ENCODE peak calls at places on chromosomes 11 and 22, in nine cellular contexts. T is lung, Z is SJSA1, W is fibroblast of lung, M is SK-N-SH, K is brain microvascular endothelial cell, S is left ventricle myocardium inferior, E is endodermal cell, I is PC-3. N is an unnamed sample. For H3K36me3, the result is how much of the 10 kb centered on the place peaks cover.

GRCh38 chr22:20298803-20299735 is 20.8 kb downstream of the DGCR6L start:
- DNase-seq in T (peak), E (peak), I (peak), K (peak), M (peak), W (peak), Z (peak), S (peak), N (peak)

GRCh38 chr11:69541501-69542313 is 60.2 kb downstream of the LINC01488 start:
- DNase-seq in K (no peak), W (peak), I (peak), T (peak), E (no peak), Z (no peak), S (no peak), M (no peak), N (no peak)

GRCh38 chr11:71979582-71979981 is 19.1 kb upstream of the IL18BP start:
- DNase-seq in I (no peak), S (no peak), M (no peak), W (no peak), K (no peak), Z (no peak), T (no peak), E (no peak), N (no peak)

GRCh38 chr11:13183094-13183825 is 94.3 kb upstream of the BMAL1 start:
- DNase-seq in Z (peak), I (peak), K (peak), W (peak), E (no peak), M (peak), S (no peak), T (no peak), N (no peak)

GRCh38 chr11:131767421-131767820 is 397.0 kb downstream of the NTM start:
- DNase-seq in S (no peak), I (no peak), T (no peak), M (no peak), K (peak), Z (no peak), E (no peak), W (peak), N (no peak)

GRCh38 chr22:19719055-19719482 is 4.3 kb upstream of the GP1BB start:
- DNase-seq in I (no peak), M (no peak), K (no peak), W (no peak), Z (no peak), T (no peak), E (no peak), S (peak), N (peak)

GRCh38 chr11:32231909-32232493 is 141.1 kb downstream of the RCN1 start:
- DNase-seq in W (peak), M (peak), Z (no peak), E (peak), I (peak), T (no peak), S (no peak), K (peak), N (peak)

GRCh38 chr11:69702239-69702668 is 1.6 kb downstream of the FGF19 start:
- DNase-seq in T (no peak), M (no peak), W (no peak), K (no peak), E (peak), I (no peak), Z (peak), S (no peak), N (peak)

GRCh38 chr11:67465190-67465522 is 3.9 kb downstream of the TMEM134 start:
- DNase-seq in Z (no peak), W (no peak), S (no peak), I (peak), M (no peak), T (no peak), K (no peak), E (no peak), N (no peak)

GRCh38 chr11:119739021-119739703 is 10.2 kb upstream of the NECTIN1 start:
- DNase-seq in Z (no peak), E (no peak), S (no peak), T (no peak), M (no peak), W (no peak), I (no peak), K (no peak), N (no peak)

GRCh38 chr11:465896-466538 is 15.9 kb downstream of the PTDSS2 start:
- DNase-seq in I (peak), Z (no peak), M (no peak), S (no peak), E (no peak), T (no peak), W (no peak), K (no peak), N (no peak)

GRCh38 chr11:43992138-43992537 is 49.7 kb downstream of the C11orf96 start:
- DNase-seq in S (no peak), W (no peak), K (no peak), I (no peak), T (no peak), Z (no peak), M (no peak), E (no peak), N (no peak)

GRCh38 chr11:43996318-43996717 is 51.5 kb upstream of the ACCSL start:
- DNase-seq in M (no peak), T (no peak), W (no peak), S (no peak), I (no peak), E (no peak), Z (no peak), K (no peak), N (no peak)

GRCh38 chr11:43989162-43989961 is 46.9 kb downstream of the C11orf96 start:
- DNase-seq in S (peak), M (peak), Z (peak), W (no peak), E (peak), K (no peak), T (no peak), I (no peak), N (peak)

GRCh38 chr11:43997022-43997665 is 50.6 kb upstream of the ACCSL start:
- DNase-seq in E (no peak), M (no peak), T (no peak), S (no peak), I (no peak), K (no peak), Z (no peak), W (no peak), N (no peak)

GRCh38 chr11:43992834-43993637 is 50.6 kb downstream of the C11orf96 start:
- DNase-seq in W (peak), Z (no peak), T (no peak), K (no peak), I (no peak), E (no peak), S (peak), M (no peak), N (no peak)
- H3K4me3 ChIP-seq in W (peak), Z (no peak), T (no peak), K (no peak), I (no peak), E (no peak), S (peak), M (peak), N (no peak)

GRCh38 chr22:37619991-37620390 is 11.4 kb downstream of the GGA1 start:
- DNase-seq in E (no peak), M (no peak), Z (no peak), S (no peak), I (no peak), T (no peak), K (no peak), W (no peak), N (no peak)
- H3K36me3 ChIP-seq in E (under half), M (under half), Z (under half), S (half or more), I (under half), T (under half), K (under half), W (under half), N (under half)

DNA sequence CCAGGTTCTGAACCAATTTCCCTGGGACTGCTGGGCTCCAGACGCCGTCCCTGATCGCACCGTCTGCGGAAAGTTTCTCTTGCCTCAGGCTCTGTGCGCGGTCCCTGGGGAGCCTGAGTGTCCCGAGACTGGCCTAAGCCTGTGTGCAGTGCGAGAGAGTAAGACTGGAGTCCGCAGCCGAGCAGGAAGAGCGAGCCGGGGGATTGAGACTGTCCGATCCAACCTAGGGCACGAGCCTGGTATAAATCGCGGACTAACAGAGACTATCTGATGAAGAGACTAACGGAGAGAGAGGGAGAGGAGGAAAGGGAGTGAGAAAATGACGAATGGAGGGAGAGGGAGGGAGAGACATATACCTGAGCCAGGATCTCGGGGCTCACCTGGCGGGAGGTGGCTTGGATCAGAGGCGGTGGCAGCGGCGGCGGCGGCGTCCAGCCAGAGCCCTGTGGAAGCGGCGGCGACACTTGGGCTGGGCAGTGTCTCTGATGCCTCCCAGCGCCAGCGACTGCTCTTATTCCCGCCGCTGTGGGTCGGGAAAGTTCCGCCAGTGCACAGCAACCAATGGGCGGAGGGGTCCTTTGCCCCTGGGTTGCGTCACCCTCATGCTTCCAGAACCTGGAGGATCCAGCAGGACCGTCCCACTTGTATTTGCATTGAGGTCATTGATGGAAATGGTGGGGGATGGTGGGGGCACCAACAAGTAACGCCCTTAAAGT is at the start of gene CALCA:
- DNase-seq in T (no peak), Z (no peak), K (no peak), W (no peak), E (peak), M (peak), I (no peak), S (no peak), N (peak)
- H3K4me3 ChIP-seq in T (no peak), Z (no peak), K (no peak), W (no peak), E (peak), M (no peak), I (no peak), S (peak), N (peak)

GRCh38 chr11:118633979-118634378 is 26.6 kb downstream of the PHLDB1 start:
- DNase-seq in T (no peak), Z (no peak), W (peak), K (no peak), E (no peak), I (no peak), M (no peak), S (no peak), N (no peak)
- H3K36me3 ChIP-seq in T (under half), Z (half or more), W (under half), K (half or more), E (under half), I (under half), M (half or more), S (half or more), N (under half)

DNA sequence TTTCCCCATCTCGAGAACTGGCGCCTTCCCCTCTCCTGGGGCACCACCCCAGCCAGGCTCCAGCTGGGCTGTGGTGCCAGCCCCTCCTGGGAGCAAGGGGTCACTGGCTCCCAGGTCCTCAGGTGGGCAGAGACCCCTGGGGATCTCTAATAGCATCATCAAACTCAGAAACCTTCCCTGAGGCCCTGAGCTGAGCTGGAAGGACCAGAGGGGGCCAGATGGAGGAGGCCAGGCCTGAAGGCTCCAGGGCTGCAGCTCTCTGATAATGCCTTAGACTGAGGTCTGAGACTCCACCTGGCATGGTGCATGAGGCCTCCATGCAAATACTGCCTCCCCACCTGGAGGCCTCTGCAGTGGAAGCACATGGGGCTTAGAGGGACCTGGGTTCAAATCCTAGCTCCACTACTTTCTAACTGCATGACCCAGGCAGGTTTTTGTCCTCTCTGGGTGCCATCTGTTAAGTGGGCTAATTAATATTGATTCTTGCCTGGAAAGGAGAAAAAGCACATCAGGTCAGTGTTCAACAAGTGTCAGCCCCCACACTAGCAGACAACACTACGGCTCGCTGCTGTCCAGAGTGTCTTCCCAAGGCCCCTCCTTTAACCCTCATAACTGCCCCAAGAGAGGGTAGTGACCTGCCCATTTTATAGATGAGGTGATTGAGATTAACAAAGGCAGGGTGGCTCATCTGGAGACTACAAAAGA is 1.5 kb downstream of the MAPK8IP1 start:
- DNase-seq in W (no peak), S (no peak), Z (no peak), I (no peak), E (no peak), T (no peak), M (no peak), K (no peak), N (no peak)
- H3K4me3 ChIP-seq in W (no peak), S (no peak), Z (no peak), I (no peak), E (no peak), T (no peak), M (no peak), K (no peak), N (no peak)

DNA sequence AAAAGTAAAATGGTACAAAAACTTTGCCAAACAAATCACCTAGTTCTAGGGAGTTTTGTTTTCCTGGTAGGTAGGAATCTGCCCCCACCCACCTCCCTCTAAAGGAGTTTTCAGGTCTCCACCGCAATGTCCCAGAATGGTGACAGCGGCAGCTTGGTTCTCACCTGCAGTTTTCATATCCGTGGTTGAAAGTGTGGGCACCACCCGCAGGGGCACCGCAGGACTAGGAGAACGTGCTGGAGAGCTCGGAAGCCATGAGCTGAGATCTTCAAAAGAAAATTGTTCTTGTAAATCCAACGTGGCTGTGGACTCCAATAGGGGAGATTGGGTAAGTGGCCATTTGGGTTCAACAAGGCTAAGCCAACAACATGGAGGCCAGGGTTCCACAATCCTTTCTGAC is 10.8 kb downstream of the NFRKB start:
- DNase-seq in M (no peak), W (no peak), I (no peak), Z (no peak), T (no peak), S (no peak), E (no peak), K (no peak), N (no peak)
- H3K36me3 ChIP-seq in M (half or more), W (under half), I (half or more), Z (under half), T (half or more), S (half or more), E (half or more), K (half or more), N (under half)

DNA sequence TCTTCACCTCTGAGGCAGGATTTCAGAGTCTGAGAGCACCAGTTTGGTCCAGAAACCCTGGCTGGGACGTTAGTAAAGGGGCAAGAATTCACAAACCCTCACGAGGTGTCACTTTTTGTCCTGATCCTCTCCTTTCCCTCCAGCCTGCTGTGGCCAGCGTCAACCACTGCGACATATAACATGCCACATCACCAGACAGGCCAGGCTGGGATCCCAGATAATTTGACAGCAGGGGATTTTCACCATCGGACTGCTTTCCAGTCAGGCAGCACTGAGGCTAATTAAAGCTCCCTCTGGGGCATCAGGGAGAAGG is 36.8 kb upstream of the RBFOX2 start:
- DNase-seq in E (no peak), I (no peak), T (no peak), S (no peak), K (no peak), Z (no peak), M (no peak), W (no peak), N (no peak)
- H3K4me3 ChIP-seq in E (peak), I (peak), T (no peak), S (peak), K (peak), Z (peak), M (peak), W (peak), N (peak)

N was measured in H7.